ENCODE peak calls at places on chromosomes 12 and 14, in six cellular contexts. K is NT2/D1; I is natural killer cell treated with Interleukin-12 subunit alpha and Interleukin-12 subunit beta and Interleukin-15 and Interleukin-18, amount 100 ng/mL, for 72 hours; B is AG20443; S is colonic mucosa; H is iris pigment epithelial cell. Q is an unnamed sample.

GRCh38 chr14:33740531-33740930 is 210.3 kb downstream of the EGLN3 start:
- DNase-seq in K (no peak), H (peak), S (no peak), B (no peak), I (no peak), Q (no peak)

GRCh38 chr12:100675432-100675831 is 101.9 kb downstream of the GAS2L3 start:
- DNase-seq in H (peak), S (no peak), I (no peak), B (no peak), K (no peak), Q (peak)

GRCh38 chr14:47658041-47658440 is 17.4 kb downstream of the MDGA2 start:
- DNase-seq in B (no peak), S (no peak), K (no peak), I (no peak), H (no peak), Q (no peak)

GRCh38 chr12:53267309-53268008 is 640 bp upstream of the ESPL1 start:
- DNase-seq in B (no peak), I (no peak), S (peak), H (no peak), K (no peak), Q (no peak)

GRCh38 chr14:103456167-103456835 is 66.3 kb downstream of the CKB start:
- DNase-seq in B (no peak), H (peak), S (no peak), K (no peak), I (no peak), Q (no peak)

GRCh38 chr14:24315807-24316596 is 4.7 kb downstream of the LTB4R start:
- DNase-seq in B (peak), I (no peak), K (no peak), S (peak), H (peak), Q (no peak)

GRCh38 chr12:121522962-121523361 is 57.9 kb downstream of the KDM2B start:
- DNase-seq in S (no peak), B (no peak), K (no peak), I (no peak), H (no peak), Q (no peak)

GRCh38 chr12:113287146-113287898 is 47.6 kb downstream of the SLC8B1 start:
- DNase-seq in S (no peak), B (no peak), K (no peak), H (no peak), I (no peak), Q (no peak)

GRCh38 chr12:52916225-52916624 is 11.3 kb upstream of the KRT8 start:
- DNase-seq in H (no peak), I (no peak), S (peak), B (no peak), K (no peak), Q (no peak)

GRCh38 chr14:20989787-20990600 is at the start of gene METTL17:
- DNase-seq in I (peak), K (peak), S (peak), H (peak), B (peak), Q (peak)

GRCh38 chr12:64452559-64453329 is 824 bp downstream of the TBK1 start:
- DNase-seq in B (peak), S (peak), H (peak), K (no peak), I (no peak), Q (peak)

GRCh38 chr14:99215277-99215676 is 56.7 kb downstream of the BCL11B start:
- DNase-seq in H (peak), I (no peak), S (no peak), B (peak), K (no peak), Q (no peak)

GRCh38 chr14:100449225-100449987 is 126.3 kb downstream of the SLC25A47 start:
- DNase-seq in H (no peak), S (no peak), B (no peak), I (no peak), K (no peak), Q (no peak)

GRCh38 chr12:48542300-48542928 is 17.0 kb downstream of the OR8S1 start:
- DNase-seq in I (no peak), S (peak), B (peak), H (peak), K (peak), Q (no peak)

GRCh38 chr12:89542912-89543592 is 17.2 kb upstream of the POC1B start:
- DNase-seq in I (peak), S (peak), H (peak), K (peak), B (peak), Q (peak)

GRCh38 chr14:36506732-36507614 is 13.1 kb downstream of the NKX2-1 start:
- DNase-seq in K (no peak), H (no peak), B (no peak), I (no peak), S (no peak), Q (no peak)

GRCh38 chr12:52054231-52054837 is 3.1 kb downstream of the NR4A1 start:
- DNase-seq in I (no peak), K (no peak), S (no peak), H (no peak), B (no peak), Q (no peak)

GRCh38 chr14:76045773-76046172 is 60.2 kb downstream of the IFT43 start:
- DNase-seq in H (no peak), K (no peak), S (no peak), I (no peak), B (no peak), Q (no peak)

GRCh38 chr12:56591961-56592360 is 38.2 kb downstream of the BAZ2A start:
- DNase-seq in K (no peak), B (peak), I (no peak), S (no peak), H (no peak), Q (no peak)

GRCh38 chr12:59595557-59596231 is at the start of gene SLC16A7:
- DNase-seq in S (peak), H (peak), B (peak), K (peak), I (peak), Q (peak)

GRCh38 chr14:63689132-63689531 is 38.7 kb downstream of the SGPP1 start:
- DNase-seq in H (no peak), S (no peak), I (no peak), K (no peak), B (no peak), Q (no peak)

GRCh38 chr14:81352413-81352812 is 47.7 kb downstream of the STON2 start:
- DNase-seq in B (no peak), I (no peak), S (no peak), H (no peak), K (no peak), Q (no peak)

GRCh38 chr12:111448266-111448830 is 42.6 kb downstream of the SH2B3 start:
- DNase-seq in B (no peak), K (no peak), S (peak), I (no peak), H (no peak), Q (no peak)

GRCh38 chr12:546265-546919 is 86.7 kb downstream of the B4GALNT3 start:
- DNase-seq in B (no peak), K (no peak), H (no peak), I (no peak), S (no peak), Q (no peak)

GRCh38 chr14:68295316-68295816 is 475.8 kb downstream of the RAD51B start:
- DNase-seq in K (no peak), S (peak), I (no peak), B (no peak), H (no peak), Q (no peak)

GRCh38 chr12:122003646-122004611 is 17.8 kb upstream of the BCL7A start:
- DNase-seq in H (peak), B (peak), K (no peak), I (no peak), S (no peak), Q (no peak)

GRCh38 chr12:59173696-59174095 is 253.4 kb upstream of the LRIG3 start:
- DNase-seq in H (peak), S (no peak), I (no peak), B (no peak), K (no peak), Q (no peak)

GRCh38 chr14:95477411-95478089 is 38.9 kb downstream of the SYNE3 start:
- DNase-seq in B (no peak), K (no peak), I (no peak), H (no peak), S (no peak), Q (no peak)

GRCh38 chr14:30243805-30244204 is 315.2 kb upstream of the G2E3 start:
- DNase-seq in S (no peak), H (peak), B (peak), I (no peak), K (no peak), Q (no peak)

GRCh38 chr12:124751654-124752355 is 111.9 kb downstream of the SCARB1 start:
- DNase-seq in I (no peak), K (no peak), S (no peak), B (no peak), H (no peak), Q (no peak)

GRCh38 chr14:104731249-104731924 is 7.4 kb downstream of the ADSS1 start:
- DNase-seq in I (no peak), H (no peak), B (no peak), S (no peak), K (no peak), Q (no peak)

GRCh38 chr12:103727638-103728037 is 113.4 kb downstream of the NT5DC3 start:
- DNase-seq in I (no peak), K (no peak), B (no peak), S (no peak), H (no peak), Q (no peak)

GRCh38 chr14:88005050-88005481 is at the start of gene GPR65:
- DNase-seq in B (peak), I (no peak), K (no peak), S (no peak), H (peak), Q (no peak)

GRCh38 chr14:39071096-39071495 is 31.9 kb downstream of the SEC23A start:
- DNase-seq in K (no peak), H (no peak), I (no peak), B (no peak), S (no peak), Q (no peak)